ENCODE peak calls at places on chromosome 20, in six cellular contexts. B is mucosa of descending colon, K is cardiac muscle cell, L is AG04450, W is A549, P is endothelial cell. X is an unnamed sample.
A peak's percentile ranks its signal among the peaks of the same experiment; 100 is the strongest.

GRCh38 chr20:62470003-62470402 is 5.8 kb downstream of the GATA5 start:
- DNase-seq in B (no peak), K (no peak), L (no peak), W (no peak), P (no peak), X (no peak)

GRCh38 chr20:63016514-63017075 is 9.8 kb upstream of the BHLHE23 start:
- DNase-seq in B (peak; percentile 13), K (no peak), L (no peak), W (no peak), P (no peak), X (no peak)

GRCh38 chr20:48777005-48777404 is 50.8 kb downstream of the PREX1 start:
- DNase-seq in B (no peak), K (no peak), L (no peak), W (no peak), P (no peak), X (peak; percentile 82)

GRCh38 chr20:49676581-49677291 is 36.9 kb downstream of the B4GALT5 start:
- DNase-seq in B (no peak), K (peak; percentile 39), L (no peak), W (peak; percentile 53), P (no peak), X (peak; percentile 53)

GRCh38 chr20:24586523-24586840 is 117.1 kb downstream of the SYNDIG1 start:
- DNase-seq in B (no peak), K (no peak), L (no peak), W (no peak), P (no peak), X (no peak)

GRCh38 chr20:39676857-39677351 is 714.8 kb downstream of the DHX35 start:
- DNase-seq in B (no peak), K (peak; percentile 11), L (no peak), W (peak; percentile 5), P (no peak), X (no peak)

GRCh38 chr20:2163312-2163711 is 61.7 kb downstream of the STK35 start:
- DNase-seq in B (no peak), K (no peak), L (no peak), W (no peak), P (no peak), X (no peak)

GRCh38 chr20:31827059-31827458 is 7.9 kb downstream of the MYLK2 start:
- DNase-seq in B (no peak), K (no peak), L (no peak), W (no peak), P (no peak), X (no peak)

GRCh38 chr20:48128436-48128835 is 343.2 kb upstream of the SULF2 start:
- DNase-seq in B (no peak), K (no peak), L (no peak), W (no peak), P (no peak), X (no peak)

GRCh38 chr20:18645196-18645745 is 57.4 kb downstream of the DTD1 start:
- DNase-seq in B (no peak), K (no peak), L (no peak), W (no peak), P (no peak), X (no peak)

GRCh38 chr20:63688234-63689045 is 8.0 kb upstream of the TNFRSF6B start:
- DNase-seq in B (peak; percentile 56), K (no peak), L (no peak), W (no peak), P (no peak), X (no peak)

GRCh38 chr20:61916318-61916891 is 149.3 kb downstream of the TAF4 start:
- DNase-seq in B (no peak), K (no peak), L (no peak), W (no peak), P (no peak), X (no peak)

GRCh38 chr20:25081065-25081729 is 744 bp downstream of the VSX1 start:
- DNase-seq in B (no peak), K (peak; percentile 26), L (no peak), W (no peak), P (peak; percentile 71), X (no peak)

GRCh38 chr20:46023999-46024398 is 5.0 kb upstream of the SLC12A5 start:
- DNase-seq in B (no peak), K (no peak), L (no peak), W (no peak), P (no peak), X (no peak)

GRCh38 chr20:32189691-32190607 is 17.6 kb downstream of the PLAGL2 start:
- DNase-seq in B (peak; percentile 65), K (peak; percentile 50), L (no peak), W (no peak), P (peak; percentile 46), X (no peak)

GRCh38 chr20:8527998-8528397 is 395.9 kb downstream of the PLCB1 start:
- DNase-seq in B (no peak), K (peak; percentile 82), L (peak; percentile 51), W (peak; percentile 33), P (no peak), X (peak; percentile 53)

GRCh38 chr20:47003223-47003622 is 108.6 kb downstream of the EYA2 start:
- DNase-seq in B (no peak), K (no peak), L (no peak), W (no peak), P (no peak), X (no peak)

GRCh38 chr20:60715172-60715571 is 536.9 kb upstream of the CDH4 start:
- DNase-seq in B (no peak), K (no peak), L (no peak), W (peak; percentile 11), P (no peak), X (no peak)
- TF ChIP-seq CTCF in B (no peak), K (no peak), L (no peak), W (peak; percentile 11), P (no peak), X (no peak)

GRCh38 chr20:57686931-57687652 is 22.7 kb downstream of the PMEPA1 start:
- DNase-seq in B (no peak), K (no peak), L (no peak), W (no peak), P (no peak), X (no peak)

GRCh38 chr20:57688864-57689263 is 21.0 kb downstream of the PMEPA1 start:
- DNase-seq in B (no peak), K (no peak), L (no peak), W (no peak), P (no peak), X (no peak)

GRCh38 chr20:57689745-57690481 is 19.9 kb downstream of the PMEPA1 start:
- DNase-seq in B (no peak), K (no peak), L (no peak), W (no peak), P (no peak), X (no peak)

GRCh38 chr20:57690525-57690924 is 19.3 kb downstream of the PMEPA1 start:
- DNase-seq in B (no peak), K (no peak), L (no peak), W (no peak), P (no peak), X (no peak)

DNA sequence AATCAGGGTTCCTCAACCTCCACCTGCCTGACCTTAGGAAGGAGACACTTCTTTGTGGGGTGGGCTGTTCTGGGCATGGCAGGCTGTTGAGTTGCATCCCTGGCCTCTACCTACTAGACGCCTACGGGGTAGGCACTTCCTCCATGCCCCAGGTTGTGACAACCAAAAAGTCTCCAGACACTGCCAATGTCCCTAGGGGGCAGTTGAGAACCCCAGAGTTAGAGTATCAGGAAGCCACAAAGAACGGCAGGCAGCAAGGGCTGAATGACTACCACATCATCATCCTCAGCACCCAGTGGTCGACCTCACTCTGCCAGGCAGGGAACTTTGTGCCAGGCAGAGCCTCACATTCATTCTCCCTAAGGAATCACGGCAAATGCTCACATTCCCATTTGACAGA is 21.5 kb downstream of the PMEPA1 start:
- DNase-seq in B (no peak), K (no peak), L (no peak), W (no peak), P (no peak), X (no peak)
- TF ChIP-seq CTCF in B (no peak), K (no peak), L (no peak), W (no peak), P (no peak), X (no peak)

DNA sequence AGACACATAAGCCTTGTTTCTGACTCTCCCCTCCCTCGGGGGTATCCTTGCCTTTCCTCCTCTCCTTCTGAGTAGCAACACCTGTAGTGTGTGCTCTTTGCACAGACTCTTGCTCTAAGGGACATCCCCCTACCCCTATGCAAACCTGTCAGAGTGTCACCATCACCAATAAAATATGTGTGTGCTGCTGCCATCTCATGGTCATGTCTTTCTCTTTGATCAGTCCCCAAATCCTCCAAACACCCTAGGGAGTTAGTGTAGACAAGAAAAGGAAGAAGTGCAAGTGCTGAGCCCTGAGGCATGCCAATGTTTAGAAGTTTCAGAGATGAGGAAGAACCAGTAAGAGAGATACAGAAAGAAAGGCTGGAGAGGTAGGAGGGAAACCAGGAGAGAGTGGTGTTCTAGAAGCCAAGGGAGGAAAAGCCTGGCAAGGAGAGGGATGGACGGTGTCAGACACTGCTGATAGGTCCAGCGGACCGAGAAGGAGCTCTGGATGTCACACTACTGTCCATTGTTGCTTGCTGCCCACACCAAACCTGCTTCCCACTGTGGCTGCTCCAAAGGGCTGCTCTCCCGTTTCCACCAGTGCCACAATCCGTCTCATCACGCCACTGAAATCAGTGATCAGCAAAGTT is 16.4 kb downstream of the TRMT6 start:
- DNase-seq in B (no peak), K (peak; percentile 18), L (no peak), W (peak; percentile 48), P (no peak), X (no peak)
- TF ChIP-seq CTCF in B (no peak), K (no peak), L (no peak), W (peak; percentile 72), P (no peak), X (no peak)

DNA sequence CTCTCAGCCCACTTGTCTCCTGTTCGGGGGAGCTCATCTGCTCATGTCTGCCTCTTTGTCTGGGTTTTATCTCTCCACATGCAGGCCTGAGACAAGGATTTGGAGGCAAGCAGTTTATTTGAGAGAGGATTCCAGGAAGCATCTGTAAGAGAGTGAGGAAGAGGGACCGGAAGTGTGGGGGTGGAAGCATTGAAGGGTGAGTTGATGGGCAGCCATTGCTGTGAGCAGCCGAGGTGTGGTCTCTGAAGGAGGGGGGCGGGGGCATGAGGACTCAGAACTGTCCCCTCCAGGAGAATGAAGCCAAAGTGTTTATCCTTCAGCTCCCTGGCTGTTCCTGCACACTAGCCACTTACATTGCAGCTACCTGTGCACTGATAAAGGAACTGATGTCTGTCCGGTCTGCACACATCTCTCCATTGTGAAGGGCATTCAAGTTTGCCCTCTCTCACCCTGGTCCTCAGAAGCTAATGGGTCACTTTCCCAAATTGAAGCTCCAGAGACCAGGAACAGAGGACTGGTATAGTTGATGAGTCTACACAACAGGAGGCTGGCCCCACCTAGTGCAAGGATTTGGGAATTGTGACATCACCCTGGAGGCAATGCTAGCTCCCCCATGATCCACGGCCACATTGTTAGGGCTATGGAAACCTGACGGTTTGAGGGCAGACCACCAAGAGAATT is 100.5 kb upstream of the FOXA2 start:
- DNase-seq in B (no peak), K (no peak), L (no peak), W (peak; percentile 50), P (peak; percentile 47), X (no peak)
- TF ChIP-seq CTCF in B (no peak), K (no peak), L (no peak), W (peak; percentile 36), P (no peak), X (no peak)

GRCh38 chr20:22490287-22491187 is 93.8 kb downstream of the FOXA2 start:
- DNase-seq in B (peak; percentile 89), K (peak; percentile 1), L (no peak), W (peak; percentile 94), P (no peak), X (no peak)
- TF ChIP-seq CTCF in B (no peak), K (no peak), L (no peak), W (peak; percentile 51), P (peak; percentile 10), X (no peak)